ENCODE peak calls at places on chromosome 13, in four cellular contexts. S, B, R and K are unnamed samples.

GRCh38 chr13:67273001-67273400 is 42.9 kb upstream of the PCDH9 start:
- DNase-seq in S (no peak), B (no peak), R (peak), K (peak)

GRCh38 chr13:78607409-78608253 is 4.3 kb upstream of the POU4F1 start:
- DNase-seq in S (no peak), B (no peak), R (no peak), K (no peak)

GRCh38 chr13:24004142-24004541 is 106.8 kb upstream of the C1QTNF9B start:
- DNase-seq in S (no peak), B (no peak), R (no peak), K (no peak)

GRCh38 chr13:21150013-21150412 is 26.3 kb downstream of the SKA3 start:
- DNase-seq in S (no peak), B (no peak), R (no peak), K (peak)

GRCh38 chr13:47256618-47257017 is 359.8 kb upstream of the HTR2A start:
- DNase-seq in S (no peak), B (no peak), R (peak), K (peak)

GRCh38 chr13:90594694-90595093 is 752.8 kb upstream of the MIR17HG start:
- DNase-seq in S (no peak), B (no peak), R (peak), K (peak)

GRCh38 chr13:20814224-20814910 is 40.6 kb upstream of the EEF1AKMT1 start:
- DNase-seq in S (no peak), B (peak), R (peak), K (peak)

GRCh38 chr13:50512602-50513527 is 330.6 kb downstream of the DLEU7 start:
- DNase-seq in S (peak), B (peak), R (peak), K (peak)

GRCh38 chr13:42258747-42259146 is 13.2 kb upstream of the AKAP11 start:
- DNase-seq in S (no peak), B (no peak), R (no peak), K (no peak)

GRCh38 chr13:98480915-98481510 is 95.9 kb downstream of the STK24 start:
- DNase-seq in S (no peak), B (no peak), R (no peak), K (peak)

GRCh38 chr13:78700121-78700910 is 41.4 kb upstream of the OBI1 start:
- DNase-seq in S (no peak), B (no peak), R (peak), K (peak)

GRCh38 chr13:109657395-109657794 is 129.0 kb downstream of the IRS2 start:
- DNase-seq in S (no peak), B (no peak), R (no peak), K (peak)

GRCh38 chr13:19864018-19864338 is 529 bp upstream of the ZMYM5 start:
- DNase-seq in S (peak), B (no peak), R (peak), K (peak)

GRCh38 chr13:49319555-49320350 is 72.0 kb downstream of the CDADC1 start:
- DNase-seq in S (no peak), B (no peak), R (peak), K (peak)

GRCh38 chr13:99407906-99408702 is 93.2 kb upstream of the TM9SF2 start:
- DNase-seq in S (no peak), B (no peak), R (no peak), K (no peak)

GRCh38 chr13:96862093-96862492 is 132.2 kb downstream of the OXGR1 start:
- DNase-seq in S (no peak), B (no peak), R (no peak), K (no peak)
- H3K4me3 ChIP-seq in S (no peak), B (no peak), R (no peak), K (no peak)

GRCh38 chr13:87274209-87274819 is 396.9 kb upstream of the SLITRK5 start:
- DNase-seq in S (no peak), B (no peak), R (peak), K (peak)

GRCh38 chr13:87280139-87280538 is 391.0 kb upstream of the SLITRK5 start:
- DNase-seq in S (no peak), B (no peak), R (no peak), K (peak)
- TF ChIP-seq CTCF in S (no peak), B (no peak), R (no peak), K (no peak)

DNA sequence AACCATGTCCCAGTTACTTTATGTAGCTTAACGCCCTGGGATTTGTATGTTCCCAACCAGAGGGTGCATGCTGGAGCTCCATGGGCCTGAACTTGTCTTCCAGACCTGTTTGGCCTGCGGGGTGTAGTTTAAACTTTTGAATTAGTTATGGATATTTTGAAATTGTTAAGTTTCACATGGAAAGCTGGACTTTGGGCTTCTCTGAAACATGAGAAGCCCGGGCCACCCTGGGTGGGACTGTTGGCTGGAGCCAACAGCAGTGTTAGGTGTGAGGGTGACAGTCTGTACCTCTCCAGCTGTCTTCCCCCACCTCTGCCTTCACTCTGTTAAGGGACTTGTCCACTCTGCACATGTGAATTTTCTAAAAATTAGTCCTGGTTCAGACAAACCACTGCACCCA is 1.6 kb downstream of the UBE2L5 start:
- DNase-seq in S (no peak), B (no peak), R (no peak), K (no peak)
- H3K4me3 ChIP-seq in S (no peak), B (no peak), R (no peak), K (no peak)

DNA sequence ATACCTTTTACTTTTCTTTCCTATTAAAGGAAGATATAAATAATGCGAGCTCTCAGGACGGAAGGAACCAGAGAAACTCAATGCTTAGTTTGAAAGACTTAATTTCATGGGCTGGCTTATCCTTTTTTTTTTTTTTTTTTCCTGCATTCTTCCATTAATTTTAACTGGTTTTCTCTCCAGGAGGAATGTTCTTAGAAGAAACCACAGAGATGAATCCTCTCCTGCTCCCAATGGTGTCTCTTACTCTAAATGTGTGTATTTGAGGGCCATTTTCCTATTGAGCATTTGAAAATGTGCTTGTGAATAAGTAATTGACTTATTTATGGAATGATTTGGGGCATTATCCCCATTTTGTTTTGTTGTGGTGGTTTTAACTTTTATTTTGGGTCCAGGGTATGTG is 494.9 kb downstream of the FOXO1 start:
- DNase-seq in S (no peak), B (no peak), R (no peak), K (no peak)
- TF ChIP-seq CTCF in S (no peak), B (no peak), R (no peak), K (no peak)

GRCh38 chr13:40632915-40633314 is 33.5 kb downstream of the FOXO1 start:
- DNase-seq in S (no peak), B (no peak), R (no peak), K (no peak)

GRCh38 chr13:40626566-40626965 is 39.9 kb downstream of the FOXO1 start:
- DNase-seq in S (no peak), B (no peak), R (no peak), K (no peak)

GRCh38 chr13:40631605-40632004 is 34.8 kb downstream of the FOXO1 start:
- DNase-seq in S (no peak), B (no peak), R (no peak), K (no peak)

GRCh38 chr13:40626977-40627376 is 39.5 kb downstream of the FOXO1 start:
- DNase-seq in S (no peak), B (no peak), R (no peak), K (no peak)

GRCh38 chr13:40629678-40630384 is 36.6 kb downstream of the FOXO1 start:
- DNase-seq in S (no peak), B (no peak), R (no peak), K (no peak)
- H3K4me3 ChIP-seq in S (no peak), B (no peak), R (no peak), K (no peak)

GRCh38 chr13:100986571-100986970 is 312.0 kb upstream of the TMTC4 start:
- DNase-seq in S (no peak), B (no peak), R (no peak), K (no peak)
- TF ChIP-seq CTCF in S (no peak), B (no peak), R (no peak), K (no peak)

GRCh38 chr13:88068975-88069374 is 397.8 kb downstream of the SLITRK5 start:
- DNase-seq in S (no peak), B (no peak), R (no peak), K (no peak)

GRCh38 chr13:88071371-88071770 is 400.2 kb downstream of the SLITRK5 start:
- DNase-seq in S (no peak), B (no peak), R (no peak), K (no peak)

GRCh38 chr13:88074794-88075509 is 403.8 kb downstream of the SLITRK5 start:
- DNase-seq in S (no peak), B (no peak), R (peak), K (peak)
- H3K4me3 ChIP-seq in S (no peak), B (no peak), R (no peak), K (no peak)

GRCh38 chr13:88107486-88108044 is 436.4 kb downstream of the SLITRK5 start:
- DNase-seq in S (no peak), B (no peak), R (no peak), K (no peak)
- TF ChIP-seq CTCF in S (no peak), B (no peak), R (no peak), K (no peak)

DNA sequence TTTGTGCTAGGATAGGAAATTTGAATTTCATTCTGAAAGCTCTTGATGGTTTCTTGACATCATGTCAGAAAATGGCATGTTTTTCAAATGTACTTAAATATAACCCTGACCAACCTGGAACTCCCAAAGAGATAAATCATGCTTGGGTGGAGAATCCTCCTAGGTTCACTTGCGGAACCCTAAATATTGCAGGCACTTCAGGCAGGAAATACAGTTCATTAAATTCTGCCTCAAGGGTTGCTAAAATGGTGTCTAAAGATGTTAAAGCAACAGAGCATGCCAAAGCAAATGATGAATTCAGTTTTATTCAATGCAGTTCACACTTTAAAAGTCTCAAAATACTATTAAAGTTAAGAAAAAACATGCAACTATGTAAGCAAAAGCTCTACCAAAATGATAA is 415.9 kb downstream of the SLITRK6 start:
- DNase-seq in S (no peak), B (no peak), R (no peak), K (no peak)
- H3K4me3 ChIP-seq in S (no peak), B (no peak), R (no peak), K (no peak)